ENCODE peak calls at places on chromosomes 7 and 10, in four cellular contexts. One of them, this sample, is unnamed.

GRCh38 chr7:117012284-117013174 is 59.2 kb downstream of the ST7 start:
- DNase-seq in HTR-8/SVneo: peak
- DNase-seq in SW480: peak
- DNase-seq in NCI-H460: no peak
- DNase-seq in this sample: no peak

GRCh38 chr10:43964486-43964885 is 315.8 kb upstream of the ZNF32 start:
- DNase-seq in HTR-8/SVneo: no peak
- DNase-seq in SW480: no peak
- DNase-seq in NCI-H460: no peak
- DNase-seq in this sample: no peak

GRCh38 chr10:63583909-63584747 is 62.9 kb downstream of the REEP3 start:
- DNase-seq in HTR-8/SVneo: no peak
- DNase-seq in SW480: no peak
- DNase-seq in NCI-H460: no peak
- DNase-seq in this sample: no peak

GRCh38 chr7:142459557-142459963 is 201.7 kb upstream of the PRSS58 start:
- DNase-seq in HTR-8/SVneo: no peak
- DNase-seq in SW480: peak
- DNase-seq in NCI-H460: peak
- DNase-seq in this sample: peak

GRCh38 chr7:98788921-98789320 is 80.9 kb downstream of the TMEM130 start:
- DNase-seq in HTR-8/SVneo: no peak
- DNase-seq in SW480: no peak
- DNase-seq in NCI-H460: no peak
- DNase-seq in this sample: no peak

GRCh38 chr7:149063481-149063880 is 27.0 kb downstream of the ZNF786 start:
- DNase-seq in HTR-8/SVneo: no peak
- DNase-seq in SW480: no peak
- DNase-seq in NCI-H460: no peak
- DNase-seq in this sample: no peak

GRCh38 chr10:44400553-44400952 is 15.7 kb upstream of the CXCL12 start:
- DNase-seq in HTR-8/SVneo: no peak
- DNase-seq in SW480: no peak
- DNase-seq in NCI-H460: no peak
- DNase-seq in this sample: no peak

GRCh38 chr10:73493781-73494180 is 2.0 kb downstream of the PPP3CB start:
- DNase-seq in HTR-8/SVneo: peak
- DNase-seq in SW480: no peak
- DNase-seq in NCI-H460: peak
- DNase-seq in this sample: no peak

GRCh38 chr7:108083980-108084379 is 46.2 kb downstream of the LAMB4 start:
- DNase-seq in HTR-8/SVneo: no peak
- DNase-seq in SW480: no peak
- DNase-seq in NCI-H460: no peak
- DNase-seq in this sample: no peak

GRCh38 chr10:122267849-122268737 is 3.0 kb upstream of the BTBD16 start:
- DNase-seq in HTR-8/SVneo: peak
- DNase-seq in SW480: peak
- DNase-seq in NCI-H460: peak
- DNase-seq in this sample: no peak

GRCh38 chr7:88449410-88449809 is 142.7 kb upstream of the STEAP4 start:
- DNase-seq in HTR-8/SVneo: no peak
- DNase-seq in SW480: no peak
- DNase-seq in NCI-H460: no peak
- DNase-seq in this sample: no peak

GRCh38 chr7:157425761-157426160 is 89.0 kb downstream of the DNAJB6 start:
- DNase-seq in HTR-8/SVneo: no peak
- DNase-seq in SW480: no peak
- DNase-seq in NCI-H460: no peak
- DNase-seq in this sample: no peak

GRCh38 chr7:1800876-1801275 is 130.8 kb downstream of the ELFN1 start:
- DNase-seq in HTR-8/SVneo: no peak
- DNase-seq in SW480: no peak
- DNase-seq in NCI-H460: no peak
- DNase-seq in this sample: no peak

GRCh38 chr10:132925614-132926013 is 16.8 kb downstream of the CFAP46 start:
- DNase-seq in HTR-8/SVneo: no peak
- DNase-seq in SW480: no peak
- DNase-seq in NCI-H460: no peak
- DNase-seq in this sample: no peak

GRCh38 chr10:13955426-13955825 is 368.7 kb downstream of the PRPF18 start:
- DNase-seq in HTR-8/SVneo: no peak
- DNase-seq in SW480: no peak
- DNase-seq in NCI-H460: no peak
- DNase-seq in this sample: no peak

GRCh38 chr10:48363617-48364355 is 57.3 kb downstream of the MAPK8 start:
- DNase-seq in HTR-8/SVneo: peak
- DNase-seq in SW480: peak
- DNase-seq in NCI-H460: peak
- DNase-seq in this sample: no peak

GRCh38 chr10:25575343-25575742 is 358.7 kb upstream of the MYO3A start:
- DNase-seq in HTR-8/SVneo: no peak
- DNase-seq in SW480: no peak
- DNase-seq in NCI-H460: no peak
- DNase-seq in this sample: no peak

GRCh38 chr10:9012312-9012711 is 957.8 kb downstream of the GATA3 start:
- DNase-seq in HTR-8/SVneo: peak
- DNase-seq in SW480: no peak
- DNase-seq in NCI-H460: no peak
- DNase-seq in this sample: no peak

GRCh38 chr10:127877116-127877515 is 15.6 kb downstream of the CLRN3 start:
- DNase-seq in HTR-8/SVneo: no peak
- DNase-seq in SW480: no peak
- DNase-seq in NCI-H460: no peak
- DNase-seq in this sample: no peak